ENCODE peak calls at places on chromosomes 13 and 19, in four cellular contexts. X is H9, N is mesendoderm, Z is H1. M is an unnamed sample. For H3K79me2, the result is how much of the 10 kb centered on the place peaks cover.

GRCh38 chr19:11138659-11139526 is 16.7 kb downstream of the SPC24 start:
- DNase-seq in X (peak), N (peak), Z (peak), M (peak)

GRCh38 chr19:39247701-39248664 is 673 bp downstream of the IFNL4 start:
- DNase-seq in X (peak), N (peak), Z (peak), M (no peak)

GRCh38 chr13:100387416-100387815 is 201.2 kb downstream of the GGACT start:
- DNase-seq in X (no peak), N (no peak), Z (no peak), M (no peak)

GRCh38 chr13:78241278-78241919 is 322.8 kb upstream of the EDNRB start:
- DNase-seq in X (peak), N (peak), Z (peak), M (peak)

GRCh38 chr19:13110099-13110610 is 6.4 kb downstream of the TRMT1 start:
- DNase-seq in X (no peak), N (no peak), Z (no peak), M (no peak)

GRCh38 chr13:32737111-32737571 is 150.9 kb downstream of the PDS5B start:
- DNase-seq in X (no peak), N (no peak), Z (no peak), M (no peak)

GRCh38 chr13:30806784-30807183 is 71.4 kb downstream of the ALOX5AP start:
- DNase-seq in X (no peak), N (no peak), Z (no peak), M (no peak)

GRCh38 chr19:38731654-38732301 is 12.5 kb downstream of the CAPN12 start:
- DNase-seq in X (peak), N (no peak), Z (no peak), M (peak)

GRCh38 chr13:36919206-36919832 is 719 bp downstream of the SMAD9 start:
- DNase-seq in X (peak), N (peak), Z (peak), M (peak)

GRCh38 chr13:95258619-95259194 is 42.5 kb downstream of the ABCC4 start:
- DNase-seq in X (no peak), N (no peak), Z (no peak), M (no peak)

GRCh38 chr19:52231154-52231565 is 38.2 kb upstream of the ZNF766 start:
- DNase-seq in X (no peak), N (peak), Z (no peak), M (peak)

GRCh38 chr19:13363235-13363634 is 143.0 kb downstream of the CACNA1A start:
- DNase-seq in X (no peak), N (no peak), Z (no peak), M (no peak)

GRCh38 chr19:14550201-14550754 is 20.9 kb downstream of the TECR start:
- DNase-seq in X (no peak), N (no peak), Z (no peak), M (peak)

GRCh38 chr13:92390217-92390616 is 836.4 kb upstream of the GPC6 start:
- DNase-seq in X (no peak), N (no peak), Z (no peak), M (no peak)

GRCh38 chr13:43687038-43687437 is 99.7 kb downstream of the ENOX1 start:
- DNase-seq in X (no peak), N (no peak), Z (no peak), M (no peak)

GRCh38 chr13:70162141-70162540 is 53.9 kb upstream of the KLHL1 start:
- DNase-seq in X (no peak), N (peak), Z (no peak), M (no peak)

GRCh38 chr19:40356681-40357595 is 8.4 kb downstream of the PLD3 start:
- DNase-seq in X (no peak), N (peak), Z (no peak), M (no peak)

GRCh38 chr19:10104665-10105221 is 1.4 kb upstream of the PPAN start:
- DNase-seq in X (no peak), N (no peak), Z (no peak), M (no peak)

GRCh38 chr13:101529419-101529818 is 76.9 kb downstream of the ITGBL1 start:
- DNase-seq in X (no peak), N (peak), Z (no peak), M (no peak)

GRCh38 chr13:88031980-88032562 is 360.9 kb downstream of the SLITRK5 start:
- DNase-seq in X (no peak), N (no peak), Z (no peak), M (no peak)

GRCh38 chr13:112169941-112170822 is 103.2 kb downstream of the SOX1 start:
- DNase-seq in X (no peak), N (no peak), Z (no peak), M (no peak)

GRCh38 chr13:92158335-92158734 is 759.9 kb downstream of the GPC5 start:
- DNase-seq in X (no peak), N (no peak), Z (no peak), M (no peak)

GRCh38 chr19:19443902-19444693 is 38.6 kb downstream of the GATAD2A start:
- DNase-seq in X (no peak), N (no peak), Z (no peak), M (no peak)

GRCh38 chr19:19436137-19436691 is 30.7 kb downstream of the GATAD2A start:
- DNase-seq in X (no peak), N (no peak), Z (no peak), M (no peak)

GRCh38 chr19:19443283-19443682 is 37.8 kb downstream of the GATAD2A start:
- DNase-seq in X (no peak), N (no peak), Z (no peak), M (no peak)

GRCh38 chr19:19434483-19435045 is 29.1 kb downstream of the GATAD2A start:
- DNase-seq in X (no peak), N (no peak), Z (no peak), M (no peak)

DNA sequence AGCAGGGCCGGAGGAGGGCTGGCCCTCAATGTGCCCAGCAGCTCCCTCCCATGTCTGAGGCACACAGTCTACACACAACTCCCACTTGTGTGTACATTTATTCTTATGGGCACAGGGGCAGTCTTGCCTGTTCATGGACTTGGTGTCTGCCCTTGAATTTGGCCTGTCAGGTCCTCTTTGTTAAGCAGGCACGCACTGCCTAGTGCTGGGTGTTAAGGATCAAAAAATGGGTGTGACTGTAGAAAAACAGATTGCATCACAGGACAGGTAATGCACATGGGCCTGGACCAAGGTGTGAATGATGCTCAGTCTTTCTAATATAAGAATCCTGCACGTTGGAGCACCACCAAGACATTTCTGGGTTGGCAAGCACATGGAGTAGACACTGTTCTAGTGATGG is 33.6 kb downstream of the GATAD2A start:
- DNase-seq in X (no peak), N (no peak), Z (no peak), M (no peak)
- H3K79me2 ChIP-seq in X (half or more), N (half or more), Z (half or more), M (under half)

DNA sequence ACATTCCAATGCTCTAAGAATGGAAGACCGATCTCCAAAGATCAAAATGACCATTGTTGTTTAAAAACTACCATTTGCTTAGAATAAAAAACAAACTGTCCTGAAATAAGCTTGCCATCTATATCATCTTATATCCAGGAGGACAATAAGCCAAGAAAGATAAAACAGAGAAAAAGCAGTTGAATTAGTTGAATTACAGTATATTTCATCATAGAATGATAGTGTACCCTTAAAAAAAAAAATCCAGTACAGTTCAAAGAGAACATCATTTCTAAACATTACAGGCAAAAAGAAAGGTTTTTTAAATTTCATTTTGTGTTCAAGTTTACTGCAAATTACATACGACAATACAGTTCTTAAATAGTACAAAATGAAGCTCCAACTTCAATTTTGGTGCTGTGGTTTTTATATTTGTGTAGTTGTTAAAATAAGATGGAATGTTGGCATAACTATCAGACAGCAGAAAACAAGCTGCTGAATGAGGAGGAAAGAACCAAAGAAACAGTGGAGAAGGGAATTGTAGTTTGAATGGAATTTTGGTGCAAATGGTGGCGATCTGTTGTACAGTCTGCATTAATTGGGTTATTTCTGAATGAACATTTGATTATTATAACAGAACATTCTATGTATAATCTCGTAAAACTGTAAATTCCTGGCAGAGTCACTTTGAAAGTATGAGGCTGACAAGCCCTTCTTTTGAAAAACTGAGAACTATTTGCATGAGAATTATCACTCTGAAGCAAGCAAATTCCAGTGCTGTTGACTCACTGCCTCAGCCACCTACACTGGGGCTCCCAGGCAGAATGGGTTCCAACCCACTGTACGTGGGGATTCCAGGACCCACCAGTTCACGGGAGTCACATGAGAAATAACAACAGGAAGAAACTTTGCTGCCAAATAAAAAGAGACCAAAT is 37.7 kb downstream of the LHFPL6 start:
- DNase-seq in X (peak), N (peak), Z (no peak), M (peak)
- H4K8ac ChIP-seq in X (no peak), N (no peak), Z (no peak), M (no peak)

GRCh38 chr19:50891253-50891625 is 18.0 kb downstream of the KLK2 start:
- DNase-seq in X (no peak), N (no peak), Z (no peak), M (no peak)
- H3K4ac ChIP-seq in X (no peak), N (no peak), Z (no peak), M (no peak)

DNA sequence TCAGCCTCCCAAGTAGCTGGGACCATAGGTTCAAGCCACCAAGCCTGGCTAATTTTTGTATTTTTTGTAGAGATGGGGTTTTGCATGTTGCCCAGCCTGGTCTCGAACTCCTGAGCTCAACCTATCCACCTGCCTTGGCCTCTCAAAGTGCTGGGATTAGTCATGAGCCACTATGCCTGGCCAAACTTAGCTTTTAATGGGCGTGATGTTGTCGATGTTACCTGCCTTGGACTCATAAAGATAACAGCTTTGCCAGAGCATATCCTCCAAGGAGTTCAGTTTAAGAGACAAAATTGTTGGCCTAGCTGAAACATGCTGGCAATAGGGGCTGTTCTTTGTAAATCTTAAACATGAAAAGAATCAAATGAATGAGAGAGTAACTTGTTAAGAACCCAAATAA is 13.1 kb downstream of the POLR1D start:
- DNase-seq in X (no peak), N (no peak), Z (no peak), M (peak)
- H3K79me2 ChIP-seq in X (under half), N (under half), Z (half or more), M (under half)

DNA sequence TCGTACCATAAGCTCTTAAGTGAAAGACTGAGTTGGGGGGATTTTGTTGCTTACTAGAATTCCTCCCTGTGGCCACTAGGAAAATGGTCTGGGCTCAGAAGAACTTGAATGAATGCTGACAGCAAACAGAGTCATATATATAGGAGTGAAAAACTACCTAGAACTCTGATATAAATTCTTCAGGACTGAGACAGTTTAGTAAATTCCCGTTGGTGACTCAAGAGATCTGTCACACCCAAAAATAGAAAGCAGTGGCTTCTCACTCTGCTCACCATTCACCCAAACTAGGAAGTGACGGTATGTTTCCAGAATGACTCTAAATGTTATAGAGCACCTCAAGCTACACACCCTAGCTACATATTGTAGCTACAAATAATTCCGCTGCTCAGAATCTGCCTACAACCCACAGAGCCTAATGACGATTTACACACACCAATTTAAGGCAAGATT is 116.2 kb downstream of the TBC1D4 start:
- DNase-seq in X (no peak), N (peak), Z (no peak), M (peak)
- H4K8ac ChIP-seq in X (no peak), N (no peak), Z (no peak), M (no peak)